ENCODE peak calls at places on chromosomes 7 and 10, in four cellular contexts. Z is SK-N-SH, F is K562, T is HepG2. H is an unnamed sample.

GRCh38 chr10:5643356-5643755 is 23.0 kb downstream of the ASB13 start:
- DNase-seq in Z (no peak), F (no peak), T (no peak), H (no peak)

GRCh38 chr7:25891591-25891990 is 260.4 kb upstream of the NFE2L3 start:
- DNase-seq in Z (no peak), F (no peak), T (no peak), H (no peak)

GRCh38 chr7:143334244-143334643 is 18.3 kb downstream of the CLCN1 start:
- DNase-seq in Z (no peak), F (no peak), T (no peak), H (no peak)

GRCh38 chr7:118158766-118159165 is 25.2 kb upstream of the LSM8 start:
- DNase-seq in Z (no peak), F (no peak), T (no peak), H (peak; percentile 39)

GRCh38 chr7:117212969-117213877 is 109.6 kb downstream of the WNT2 start:
- DNase-seq in Z (peak; percentile 66), F (peak; percentile 83), T (peak; percentile 42), H (peak; percentile 51)

GRCh38 chr10:48655426-48656240 is 29.0 kb upstream of the WDFY4 start:
- DNase-seq in Z (peak; percentile 71), F (peak; percentile 31), T (no peak), H (no peak)

GRCh38 chr10:97353945-97354344 is 19.4 kb upstream of the FRAT2 start:
- DNase-seq in Z (no peak), F (no peak), T (no peak), H (no peak)

GRCh38 chr7:116249969-116250553 is 39.7 kb downstream of the TES start:
- DNase-seq in Z (peak; percentile 40), F (peak; percentile 40), T (peak; percentile 57), H (peak; percentile 52)

GRCh38 chr7:153401795-153402720 is 642.5 kb downstream of the ACTR3B start:
- DNase-seq in Z (no peak), F (no peak), T (no peak), H (no peak)

GRCh38 chr7:35232994-35233393 is 20.9 kb downstream of the TBX20 start:
- DNase-seq in Z (no peak), F (no peak), T (no peak), H (no peak)

GRCh38 chr7:27689045-27689877 is 26.6 kb upstream of the HIBADH start:
- DNase-seq in Z (peak; percentile 42), F (peak; percentile 30), T (peak; percentile 35), H (no peak)

GRCh38 chr10:125795111-125795510 is 19.5 kb upstream of the MMP21 start:
- DNase-seq in Z (no peak), F (no peak), T (no peak), H (no peak)

GRCh38 chr10:100357073-100357858 is 10.2 kb downstream of the SCD start:
- DNase-seq in Z (no peak), F (no peak), T (no peak), H (no peak)

GRCh38 chr7:111633878-111634277 is 71.6 kb upstream of the IMMP2L start:
- DNase-seq in Z (no peak), F (no peak), T (no peak), H (no peak)

GRCh38 chr10:125017547-125018298 is 75.8 kb downstream of the ZRANB1 start:
- DNase-seq in Z (no peak), F (no peak), T (no peak), H (no peak)

GRCh38 chr7:28169166-28169713 is 11.4 kb downstream of the JAZF1 start:
- DNase-seq in Z (no peak), F (no peak), T (no peak), H (no peak)

GRCh38 chr7:88111136-88111748 is 108.6 kb downstream of the SRI start:
- DNase-seq in Z (peak; percentile 36), F (peak; percentile 39), T (peak; percentile 35), H (peak; percentile 36)

GRCh38 chr10:128025951-128026350 is 100.3 kb downstream of the MKI67 start:
- DNase-seq in Z (no peak), F (no peak), T (no peak), H (no peak)

GRCh38 chr7:91098566-91098965 is 165.7 kb upstream of the FZD1 start:
- DNase-seq in Z (no peak), F (no peak), T (no peak), H (no peak)
- TF ChIP-seq ELF1 in Z (no peak), F (no peak), T (no peak), H (no peak)

GRCh38 chr10:77844177-77844576 is 82.4 kb downstream of the DLG5 start:
- DNase-seq in Z (no peak), F (no peak), T (no peak), H (no peak)
- TF ChIP-seq ELF1 in Z (no peak), F (no peak), T (no peak), H (no peak)

DNA sequence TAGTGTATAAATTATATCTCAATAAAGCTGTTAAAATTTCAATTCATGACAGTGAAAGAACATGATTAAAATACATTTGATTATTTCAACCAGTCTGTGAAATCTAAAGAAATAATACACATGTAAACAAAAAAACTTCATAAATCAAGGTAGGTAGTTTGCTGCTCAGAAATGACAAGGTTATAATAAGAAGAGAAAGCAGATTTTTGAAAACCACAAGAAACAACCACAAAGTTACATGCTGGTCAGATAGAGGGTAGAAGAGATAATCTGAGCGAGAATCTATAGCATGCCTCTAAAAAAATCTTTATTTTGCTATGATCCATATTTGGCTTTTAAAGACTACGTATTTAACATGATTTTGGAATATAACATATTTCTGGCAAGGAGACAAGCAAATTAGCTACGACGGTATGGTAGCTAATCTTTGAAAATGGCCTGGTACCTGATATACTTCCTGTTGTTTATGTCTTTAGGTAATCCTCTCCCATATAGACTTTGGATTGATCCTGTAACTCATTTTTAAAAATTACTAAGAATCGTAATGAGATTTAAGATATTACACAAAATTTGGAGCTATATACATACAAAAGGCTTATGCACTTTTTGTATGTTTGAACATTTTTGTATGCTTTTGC is 23.5 kb upstream of the VCL start:
- DNase-seq in Z (no peak), F (no peak), T (no peak), H (no peak)
- TF ChIP-seq ELF1 in Z (no peak), F (no peak), T (no peak), H (no peak)

GRCh38 chr7:130942211-130942964 is 208.4 kb upstream of the KLF14 start:
- DNase-seq in Z (no peak), F (peak; percentile 82), T (peak; percentile 70), H (no peak)

GRCh38 chr7:130945411-130945811 is 211.4 kb upstream of the KLF14 start:
- DNase-seq in Z (no peak), F (no peak), T (no peak), H (no peak)

GRCh38 chr7:130944997-130945396 is 211.0 kb upstream of the KLF14 start:
- DNase-seq in Z (no peak), F (no peak), T (no peak), H (no peak)

GRCh38 chr7:130943336-130943901 is 209.4 kb upstream of the KLF14 start:
- DNase-seq in Z (no peak), F (peak; percentile 67), T (no peak), H (no peak)

DNA sequence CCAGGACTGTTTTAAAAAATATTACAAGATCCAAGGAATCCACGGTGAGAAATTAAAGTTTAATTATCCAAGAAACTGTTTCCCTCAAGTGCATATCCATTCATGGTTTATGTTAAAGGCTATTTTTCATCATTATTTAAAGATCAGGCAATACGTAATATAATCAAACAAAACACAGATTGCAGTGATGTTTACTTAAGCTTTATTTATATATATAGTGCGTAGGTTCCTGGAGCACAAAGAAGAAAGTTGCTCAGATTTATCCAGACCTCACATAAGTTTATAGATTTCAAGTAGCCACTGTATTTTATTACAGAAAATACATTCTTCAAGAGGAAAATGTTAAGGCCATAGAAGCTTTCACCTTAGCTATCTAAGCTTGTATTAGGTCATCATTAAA is 210.0 kb upstream of the KLF14 start:
- DNase-seq in Z (no peak), F (no peak), T (no peak), H (no peak)
- TF ChIP-seq ELF1 in Z (no peak), F (no peak), T (no peak), H (no peak)

DNA sequence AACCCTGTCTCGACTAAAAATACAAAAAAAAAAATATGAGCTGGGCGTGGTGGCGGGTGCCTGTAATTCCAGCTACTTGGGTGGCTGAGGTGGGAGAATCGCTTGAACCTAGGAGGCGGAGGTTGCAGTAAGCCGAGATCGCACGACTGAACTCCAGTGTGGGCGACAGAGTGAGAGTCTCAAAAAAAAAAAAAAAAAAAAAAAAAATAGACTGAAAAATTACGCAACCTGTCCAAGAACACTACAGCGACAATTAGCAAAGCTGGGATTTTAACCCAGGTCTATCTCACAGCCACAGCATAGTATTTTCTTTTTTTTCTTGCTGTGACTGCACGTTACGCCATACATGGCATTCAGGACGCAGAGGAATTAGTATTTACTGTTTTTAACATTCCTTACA is 1.1 kb upstream of the RABGEF1 start:
- DNase-seq in Z (no peak), F (no peak), T (no peak), H (no peak)
- TF ChIP-seq ELF1 in Z (no peak), F (no peak), T (no peak), H (no peak)

GRCh38 chr7:139750459-139751095 is 27.2 kb downstream of the HIPK2 start:
- DNase-seq in Z (no peak), F (no peak), T (no peak), H (no peak)

GRCh38 chr7:139753079-139753692 is 24.6 kb downstream of the HIPK2 start:
- DNase-seq in Z (no peak), F (no peak), T (no peak), H (no peak)

GRCh38 chr7:139752148-139752547 is 25.6 kb downstream of the HIPK2 start:
- DNase-seq in Z (no peak), F (no peak), T (no peak), H (no peak)

GRCh38 chr7:139752600-139752999 is 25.2 kb downstream of the HIPK2 start:
- DNase-seq in Z (no peak), F (no peak), T (no peak), H (no peak)

GRCh38 chr7:139753693-139754111 is 24.1 kb downstream of the HIPK2 start:
- DNase-seq in Z (no peak), F (no peak), T (no peak), H (no peak)
- TF ChIP-seq ELF1 in Z (no peak), F (no peak), T (no peak), H (no peak)

GRCh38 chr7:481219-481930 is 38.3 kb downstream of the PDGFA start:
- DNase-seq in Z (no peak), F (no peak), T (no peak), H (no peak)

GRCh38 chr7:480531-481218 is 39.0 kb downstream of the PDGFA start:
- DNase-seq in Z (peak; percentile 73), F (peak; percentile 54), T (no peak), H (no peak)

GRCh38 chr7:477626-478220 is 41.9 kb downstream of the PDGFA start:
- DNase-seq in Z (no peak), F (no peak), T (no peak), H (no peak)

GRCh38 chr7:479115-479947 is 40.3 kb downstream of the PDGFA start:
- DNase-seq in Z (no peak), F (no peak), T (no peak), H (no peak)

GRCh38 chr7:479948-480499 is 39.6 kb downstream of the PDGFA start:
- DNase-seq in Z (no peak), F (no peak), T (no peak), H (no peak)
- TF ChIP-seq ELF1 in Z (no peak), F (no peak), T (no peak), H (no peak)

DNA sequence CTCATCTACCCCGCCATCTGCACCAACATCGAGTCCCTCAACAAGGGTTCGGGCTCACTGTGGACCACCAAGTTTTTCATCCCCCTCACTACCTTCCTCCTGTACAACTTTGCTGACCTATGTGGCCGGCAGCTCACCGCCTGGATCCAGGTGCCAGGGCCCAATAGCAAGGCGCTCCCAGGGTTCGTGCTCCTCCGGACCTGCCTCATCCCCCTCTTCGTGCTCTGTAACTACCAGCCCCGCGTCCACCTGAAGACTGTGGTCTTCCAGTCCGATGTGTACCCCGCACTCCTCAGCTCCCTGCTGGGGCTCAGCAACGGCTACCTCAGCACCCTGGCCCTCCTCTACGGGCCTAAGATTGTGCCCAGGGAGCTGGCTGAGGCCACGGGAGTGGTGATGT is 34.6 kb upstream of the CDH23 start:
- DNase-seq in Z (no peak), F (no peak), T (no peak), H (no peak)
- TF ChIP-seq ELF1 in Z (no peak), F (no peak), T (no peak), H (no peak)

H was measured in HCT116.